ENCODE peak calls at places on chromosomes 7 and 10, in five cellular contexts. N is uterus; T is activated naive CD4-positive, alpha-beta T cell treated with anti-CD3 and anti-CD28 coated beads for 36 hours; E is T-helper 17 cell; R is colonic mucosa. V is an unnamed sample.

GRCh38 chr7:30511973-30512662 is 7.5 kb upstream of the GGCT start:
- DNase-seq in R (no peak), N (no peak), E (no peak), T (no peak), V (no peak)

GRCh38 chr10:54434782-54435181 is 366.2 kb downstream of the PCDH15 start:
- DNase-seq in N (no peak), R (no peak), E (no peak), T (no peak), V (no peak)

GRCh38 chr7:92645531-92646061 is 55.4 kb upstream of the FAM133B start:
- DNase-seq in T (peak), E (no peak), N (no peak), R (peak), V (no peak)

GRCh38 chr10:99345350-99345749 is 16.2 kb downstream of the CNNM1 start:
- DNase-seq in E (no peak), N (no peak), R (no peak), T (no peak), V (no peak)

GRCh38 chr7:126791306-126791705 is 461.4 kb downstream of the GRM8 start:
- DNase-seq in N (no peak), R (no peak), E (no peak), T (no peak), V (no peak)

GRCh38 chr7:75626954-75627353 is 111.8 kb downstream of the HIP1 start:
- DNase-seq in T (no peak), R (no peak), E (no peak), N (no peak), V (no peak)

GRCh38 chr7:28291559-28291958 is 111.0 kb upstream of the JAZF1 start:
- DNase-seq in T (no peak), R (no peak), N (no peak), E (no peak), V (no peak)

GRCh38 chr10:43229208-43230061 is 37.4 kb downstream of the RASGEF1A start:
- DNase-seq in E (peak), R (no peak), N (peak), T (peak), V (peak)

GRCh38 chr10:76113952-76114351 is 682.5 kb downstream of the LRMDA start:
- DNase-seq in N (no peak), E (no peak), T (no peak), R (no peak), V (no peak)

GRCh38 chr7:41693150-41693997 is 9.5 kb downstream of the INHBA start:
- DNase-seq in N (peak), E (no peak), R (no peak), T (no peak), V (no peak)

GRCh38 chr10:75469018-75469616 is 37.7 kb downstream of the LRMDA start:
- DNase-seq in T (no peak), N (peak), R (peak), E (no peak), V (no peak)

GRCh38 chr10:101032637-101033201 is 1.7 kb downstream of the SFXN3 start:
- DNase-seq in R (peak), E (peak), N (peak), T (peak), V (no peak)

GRCh38 chr7:38703093-38703492 is 71.9 kb upstream of the AMPH start:
- DNase-seq in T (no peak), E (no peak), N (no peak), R (no peak), V (no peak)

GRCh38 chr7:95986136-95986535 is 213.8 kb downstream of the DYNC1I1 start:
- DNase-seq in E (no peak), N (no peak), R (no peak), T (no peak), V (no peak)

GRCh38 chr7:2729893-2730716 is 42.1 kb downstream of the AMZ1 start:
- DNase-seq in R (no peak), T (no peak), E (no peak), N (peak), V (no peak)

GRCh38 chr10:129949411-129950335 is 14.4 kb downstream of the EBF3 start:
- DNase-seq in N (peak), E (no peak), T (no peak), R (no peak), V (no peak)